ENCODE peak calls at places on chromosomes 2 and 18, in four cellular contexts. One of them, this sample, is unnamed.

GRCh38 chr2:178280261-178280852 is 86.0 kb downstream of the OSBPL6 start:
- DNase-seq in GM12878: no peak
- DNase-seq in K562: peak; percentile 72
- DNase-seq in H1: no peak
- DNase-seq in this sample: peak; percentile 46

GRCh38 chr18:80075940-80076339 is 33.1 kb upstream of the ADNP2 start:
- DNase-seq in GM12878: no peak
- DNase-seq in K562: no peak
- DNase-seq in H1: no peak
- DNase-seq in this sample: no peak

GRCh38 chr2:97931118-97931850 is 64.5 kb downstream of the TMEM131 start:
- DNase-seq in GM12878: no peak
- DNase-seq in K562: no peak
- DNase-seq in H1: no peak
- DNase-seq in this sample: no peak

GRCh38 chr2:168136392-168136977 is 110.9 kb downstream of the STK39 start:
- DNase-seq in GM12878: no peak
- DNase-seq in K562: peak; percentile 38
- DNase-seq in H1: no peak
- DNase-seq in this sample: no peak

GRCh38 chr2:240529344-240529999 is 28.3 kb downstream of the ANKMY1 start:
- DNase-seq in GM12878: no peak
- DNase-seq in K562: no peak
- DNase-seq in H1: no peak
- DNase-seq in this sample: no peak

GRCh38 chr2:180572346-180572745 is 408.1 kb upstream of the UBE2E3 start:
- DNase-seq in GM12878: no peak
- DNase-seq in K562: no peak
- DNase-seq in H1: no peak
- DNase-seq in this sample: no peak

GRCh38 chr2:85545780-85546240 is 6.8 kb downstream of the MAT2A start:
- DNase-seq in GM12878: no peak
- DNase-seq in K562: peak; percentile 61
- DNase-seq in H1: no peak
- DNase-seq in this sample: no peak

GRCh38 chr2:12534646-12535263 is 182.0 kb upstream of the TRIB2 start:
- DNase-seq in GM12878: no peak
- DNase-seq in K562: no peak
- DNase-seq in H1: no peak
- DNase-seq in this sample: no peak

GRCh38 chr2:106882658-106883057 is 3.3 kb downstream of the ST6GAL2 start:
- DNase-seq in GM12878: no peak
- DNase-seq in K562: no peak
- DNase-seq in H1: no peak
- DNase-seq in this sample: peak; percentile 41

GRCh38 chr2:86025229-86025820 is 80.4 kb downstream of the POLR1A start:
- DNase-seq in GM12878: no peak
- DNase-seq in K562: no peak
- DNase-seq in H1: no peak
- DNase-seq in this sample: no peak

GRCh38 chr2:181070119-181070833 is 89.9 kb downstream of the UBE2E3 start:
- DNase-seq in GM12878: no peak
- DNase-seq in K562: peak; percentile 40
- DNase-seq in H1: no peak
- DNase-seq in this sample: no peak

GRCh38 chr2:529425-529824 is 147.8 kb downstream of the TMEM18 start:
- DNase-seq in GM12878: no peak
- DNase-seq in K562: peak; percentile 30
- DNase-seq in H1: no peak
- DNase-seq in this sample: peak; percentile 85

DNA sequence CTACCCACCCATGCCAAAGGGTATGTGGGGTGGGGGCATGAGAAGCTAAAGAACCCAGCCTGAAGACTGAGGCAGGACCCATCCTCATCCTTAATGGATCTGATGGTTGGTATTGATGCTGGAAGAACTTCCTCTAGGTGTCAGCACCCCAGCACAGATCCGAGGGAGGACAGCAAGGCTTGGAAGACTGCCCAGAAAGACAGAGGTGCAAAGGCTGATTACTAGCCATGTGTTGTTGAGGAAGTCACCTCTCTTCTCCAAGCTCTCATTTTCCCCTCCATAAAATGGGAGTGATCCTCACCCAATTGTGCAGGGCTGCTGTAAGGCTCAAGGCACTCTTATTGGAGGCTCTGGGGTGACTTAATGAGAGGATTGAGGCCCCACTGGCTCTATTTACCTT is 256.5 kb downstream of the CELF4 start:
- DNase-seq in GM12878: no peak
- DNase-seq in K562: peak; percentile 55
- DNase-seq in H1: no peak
- DNase-seq in this sample: no peak
- TF ChIP-seq NRF1 in GM12878: no peak
- TF ChIP-seq NRF1 in K562: no peak
- TF ChIP-seq NRF1 in H1: no peak
- TF ChIP-seq NRF1 in this sample: no peak

DNA sequence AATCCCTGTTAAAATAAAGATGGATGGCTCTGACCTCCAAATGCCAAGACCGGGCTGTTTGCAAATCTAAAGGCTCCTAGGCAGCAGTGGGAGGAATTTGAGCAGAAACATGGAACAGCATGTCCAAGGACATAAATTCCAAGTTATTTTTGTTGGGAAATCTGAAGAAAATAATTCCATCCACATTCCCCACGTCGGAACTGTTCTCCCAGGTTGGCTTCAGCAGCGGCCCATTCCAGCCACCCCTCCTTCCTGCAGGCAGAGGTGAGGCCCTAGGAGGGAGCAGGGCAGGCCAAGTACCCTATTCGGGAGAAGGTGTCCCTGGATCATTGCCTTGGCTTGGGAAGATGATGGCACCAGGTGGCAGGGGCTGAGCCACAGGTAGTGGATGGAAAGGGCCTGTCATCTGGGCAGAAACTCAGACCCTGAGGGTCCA is 117.1 kb downstream of the CAPN13 start:
- DNase-seq in GM12878: no peak
- DNase-seq in K562: no peak
- DNase-seq in H1: no peak
- DNase-seq in this sample: no peak
- TF ChIP-seq NRF1 in GM12878: no peak
- TF ChIP-seq NRF1 in K562: no peak
- TF ChIP-seq NRF1 in H1: no peak
- TF ChIP-seq NRF1 in this sample: no peak

GRCh38 chr2:204255469-204255868 is 289.8 kb upstream of the PARD3B start:
- DNase-seq in GM12878: no peak
- DNase-seq in K562: no peak
- DNase-seq in H1: no peak
- DNase-seq in this sample: no peak
- TF ChIP-seq NRF1 in GM12878: no peak
- TF ChIP-seq NRF1 in K562: no peak
- TF ChIP-seq NRF1 in H1: no peak
- TF ChIP-seq NRF1 in this sample: no peak

GRCh38 chr2:109499549-109499948 is 114.2 kb downstream of the SEPTIN10 start:
- DNase-seq in GM12878: no peak
- DNase-seq in K562: no peak
- DNase-seq in H1: no peak
- DNase-seq in this sample: peak; percentile 55

GRCh38 chr2:109500910-109501309 is 112.9 kb downstream of the SEPTIN10 start:
- DNase-seq in GM12878: no peak
- DNase-seq in K562: no peak
- DNase-seq in H1: no peak
- DNase-seq in this sample: no peak

GRCh38 chr2:109497447-109497846 is 116.3 kb downstream of the SEPTIN10 start:
- DNase-seq in GM12878: no peak
- DNase-seq in K562: no peak
- DNase-seq in H1: no peak
- DNase-seq in this sample: no peak

GRCh38 chr2:109497911-109498870 is 115.6 kb downstream of the SEPTIN10 start:
- DNase-seq in GM12878: no peak
- DNase-seq in K562: no peak
- DNase-seq in H1: no peak
- DNase-seq in this sample: no peak

DNA sequence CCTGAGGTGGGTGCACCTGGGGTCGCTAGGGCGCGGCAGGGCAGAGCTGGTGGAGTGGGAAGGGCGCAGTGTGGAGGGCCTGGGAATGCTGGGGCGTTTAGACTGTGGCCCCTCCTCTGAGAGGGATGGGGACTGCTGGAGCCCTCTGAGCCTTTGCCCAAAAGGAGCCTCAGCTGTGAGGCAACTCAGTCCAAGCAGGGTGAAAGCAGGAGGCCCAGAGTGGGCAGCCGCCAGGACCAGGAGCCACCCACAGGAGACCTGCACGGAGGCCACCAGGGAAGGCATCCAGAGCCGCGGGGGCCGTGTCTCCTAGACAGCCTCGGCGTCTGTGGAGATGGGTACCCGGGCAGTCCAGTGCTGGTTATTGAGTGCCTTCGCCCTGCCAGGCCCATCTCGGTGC is 114.9 kb downstream of the SEPTIN10 start:
- DNase-seq in GM12878: no peak
- DNase-seq in K562: no peak
- DNase-seq in H1: no peak
- DNase-seq in this sample: no peak
- TF ChIP-seq NRF1 in GM12878: no peak
- TF ChIP-seq NRF1 in K562: no peak
- TF ChIP-seq NRF1 in H1: no peak
- TF ChIP-seq NRF1 in this sample: no peak

GRCh38 chr2:19769513-19769912 is 132.3 kb downstream of the TTC32 start:
- DNase-seq in GM12878: no peak
- DNase-seq in K562: no peak
- DNase-seq in H1: no peak
- DNase-seq in this sample: no peak
- TF ChIP-seq NRF1 in GM12878: no peak
- TF ChIP-seq NRF1 in K562: no peak
- TF ChIP-seq NRF1 in H1: no peak
- TF ChIP-seq NRF1 in this sample: no peak

GRCh38 chr2:55590810-55591440 is 26.5 kb downstream of the PPP4R3B start:
- DNase-seq in GM12878: peak; percentile 11
- DNase-seq in K562: peak; percentile 19
- DNase-seq in H1: no peak
- DNase-seq in this sample: no peak
- TF ChIP-seq NRF1 in GM12878: no peak
- TF ChIP-seq NRF1 in K562: no peak
- TF ChIP-seq NRF1 in H1: no peak
- TF ChIP-seq NRF1 in this sample: no peak

DNA sequence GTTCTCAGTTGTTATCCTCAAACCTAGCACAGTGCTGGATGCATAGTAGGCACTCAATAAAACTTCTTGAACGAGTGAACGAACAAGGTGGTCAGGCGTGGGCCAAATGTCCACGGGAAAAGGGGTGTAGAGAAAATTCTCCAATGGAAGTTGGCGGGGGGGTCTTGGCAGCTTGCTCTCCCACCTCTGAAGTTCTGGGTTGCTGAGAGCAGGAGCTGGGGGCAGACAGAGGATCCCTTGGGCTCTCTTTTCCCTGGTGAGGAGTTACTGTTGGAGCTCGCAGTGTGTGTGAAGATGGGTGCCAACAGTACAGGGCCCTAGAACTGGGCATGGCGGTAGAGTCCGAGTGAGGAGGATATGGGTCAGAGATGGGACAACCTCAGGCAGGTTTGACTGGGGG is 2.3 kb upstream of the CRYBA2 start:
- DNase-seq in GM12878: no peak
- DNase-seq in K562: no peak
- DNase-seq in H1: no peak
- DNase-seq in this sample: no peak
- TF ChIP-seq NRF1 in GM12878: no peak
- TF ChIP-seq NRF1 in K562: no peak
- TF ChIP-seq NRF1 in H1: no peak
- TF ChIP-seq NRF1 in this sample: no peak

This sample was measured in SK-N-SH.